ENCODE peak calls at places on chromosome 2, in five cellular contexts. P, L, V, R and O are unnamed samples.

GRCh38 chr2:131557558-131558321 is 30.1 kb downstream of the CCDC74A start:
- DNase-seq in R (no peak), V (no peak), P (no peak), L (no peak), O (no peak)

GRCh38 chr2:27705851-27706622 is 42.3 kb downstream of the SLC4A1AP start:
- DNase-seq in V (peak), L (no peak), P (peak), R (peak), O (no peak)

GRCh38 chr2:169072163-169072925 is 3.0 kb downstream of the DHRS9 start:
- DNase-seq in R (no peak), P (no peak), V (peak), L (no peak), O (no peak)

GRCh38 chr2:152594792-152595191 is 122.5 kb downstream of the PRPF40A start:
- DNase-seq in L (no peak), V (no peak), R (no peak), P (peak), O (no peak)

GRCh38 chr2:241944821-241945220 is 75.3 kb downstream of the RTP5 start:
- DNase-seq in P (no peak), L (no peak), V (no peak), R (no peak), O (no peak)

GRCh38 chr2:61478086-61478485 is 7.2 kb upstream of the USP34 start:
- DNase-seq in L (no peak), R (no peak), V (no peak), P (no peak), O (no peak)

GRCh38 chr2:26076001-26076587 is 42.2 kb downstream of the RAB10 start:
- DNase-seq in P (no peak), L (no peak), R (no peak), V (no peak), O (no peak)

GRCh38 chr2:636151-636621 is 41.0 kb downstream of the TMEM18 start:
- DNase-seq in R (no peak), P (no peak), L (no peak), V (no peak), O (no peak)

GRCh38 chr2:235940330-235940729 is 227.9 kb downstream of the GBX2 start:
- DNase-seq in V (peak), R (no peak), P (peak), L (no peak), O (no peak)

GRCh38 chr2:38191516-38191915 is 115.6 kb upstream of the CYP1B1 start:
- DNase-seq in L (no peak), P (no peak), V (no peak), R (no peak), O (no peak)

GRCh38 chr2:239150125-239151011 is 250.5 kb downstream of the HDAC4 start:
- DNase-seq in L (no peak), V (no peak), R (peak), P (no peak), O (no peak)

GRCh38 chr2:205408690-205409089 is 273.6 kb upstream of the NRP2 start:
- DNase-seq in P (peak), V (no peak), R (no peak), L (no peak), O (no peak)

GRCh38 chr2:150476213-150476740 is 11.2 kb downstream of the RND3 start:
- DNase-seq in V (no peak), L (no peak), R (no peak), P (no peak), O (no peak)

GRCh38 chr2:173441222-173441621 is 86.5 kb downstream of the CDCA7 start:
- DNase-seq in R (no peak), L (no peak), P (peak), V (no peak), O (no peak)

GRCh38 chr2:203498161-203498560 is 36.9 kb downstream of the RAPH1 start:
- DNase-seq in R (no peak), L (no peak), P (peak), V (no peak), O (no peak)

GRCh38 chr2:59584958-59585357 is 968.5 kb downstream of the BCL11A start:
- DNase-seq in R (no peak), V (peak), L (peak), P (no peak), O (no peak)

GRCh38 chr2:124894199-124894598 is 869.1 kb downstream of the CNTNAP5 start:
- DNase-seq in V (no peak), P (no peak), L (no peak), R (no peak), O (no peak)

GRCh38 chr2:101873543-101873942 is 118.2 kb upstream of the IL1R2 start:
- DNase-seq in L (no peak), R (no peak), P (no peak), V (peak), O (peak)

GRCh38 chr2:215772634-215773563 is 240.5 kb downstream of the MREG start:
- DNase-seq in P (peak), R (no peak), V (peak), L (no peak), O (no peak)

GRCh38 chr2:174833737-174834136 is 69.5 kb upstream of the CHRNA1 start:
- DNase-seq in L (no peak), V (no peak), R (no peak), P (no peak), O (no peak)

GRCh38 chr2:106801256-106801655 is 84.7 kb downstream of the ST6GAL2 start:
- DNase-seq in P (no peak), R (no peak), L (no peak), V (no peak), O (no peak)

GRCh38 chr2:230680463-230681195 is 32.0 kb upstream of the CAB39 start:
- DNase-seq in L (no peak), V (no peak), R (no peak), P (no peak), O (no peak)

GRCh38 chr2:128500136-128500800 is 181.6 kb upstream of the HS6ST1 start:
- DNase-seq in R (no peak), L (no peak), V (no peak), P (no peak), O (no peak)

GRCh38 chr2:23432531-23432930 is 47.6 kb downstream of the KLHL29 start:
- DNase-seq in L (no peak), R (no peak), V (no peak), P (no peak), O (no peak)

GRCh38 chr2:14960686-14961324 is 328.3 kb downstream of the LRATD1 start:
- DNase-seq in L (no peak), R (no peak), V (no peak), P (no peak), O (no peak)
- TF ChIP-seq CTCF in L (no peak), R (no peak), V (no peak), P (no peak), O (no peak)

GRCh38 chr2:18404708-18405107 is 155.7 kb downstream of the RDH14 start:
- DNase-seq in R (no peak), L (no peak), V (peak), P (no peak), O (no peak)
- TF ChIP-seq CTCF in R (no peak), L (peak), V (peak), P (peak), O (no peak)

GRCh38 chr2:149167941-149168340 is 129.4 kb downstream of the LYPD6B start:
- DNase-seq in L (no peak), V (no peak), R (no peak), P (peak), O (no peak)
- TF ChIP-seq CTCF in L (no peak), V (no peak), R (no peak), P (no peak), O (no peak)

GRCh38 chr2:68767031-68767961 is 32.7 kb downstream of the ARHGAP25 start:
- DNase-seq in L (no peak), R (no peak), P (no peak), V (peak), O (no peak)

GRCh38 chr2:68764041-68764780 is 29.6 kb downstream of the ARHGAP25 start:
- DNase-seq in P (no peak), L (no peak), V (no peak), R (no peak), O (no peak)

GRCh38 chr2:68764781-68765385 is 30.3 kb downstream of the ARHGAP25 start:
- DNase-seq in R (no peak), V (no peak), P (peak), L (no peak), O (no peak)

GRCh38 chr2:68766378-68766845 is 31.8 kb downstream of the ARHGAP25 start:
- DNase-seq in L (no peak), V (peak), P (peak), R (peak), O (no peak)

DNA sequence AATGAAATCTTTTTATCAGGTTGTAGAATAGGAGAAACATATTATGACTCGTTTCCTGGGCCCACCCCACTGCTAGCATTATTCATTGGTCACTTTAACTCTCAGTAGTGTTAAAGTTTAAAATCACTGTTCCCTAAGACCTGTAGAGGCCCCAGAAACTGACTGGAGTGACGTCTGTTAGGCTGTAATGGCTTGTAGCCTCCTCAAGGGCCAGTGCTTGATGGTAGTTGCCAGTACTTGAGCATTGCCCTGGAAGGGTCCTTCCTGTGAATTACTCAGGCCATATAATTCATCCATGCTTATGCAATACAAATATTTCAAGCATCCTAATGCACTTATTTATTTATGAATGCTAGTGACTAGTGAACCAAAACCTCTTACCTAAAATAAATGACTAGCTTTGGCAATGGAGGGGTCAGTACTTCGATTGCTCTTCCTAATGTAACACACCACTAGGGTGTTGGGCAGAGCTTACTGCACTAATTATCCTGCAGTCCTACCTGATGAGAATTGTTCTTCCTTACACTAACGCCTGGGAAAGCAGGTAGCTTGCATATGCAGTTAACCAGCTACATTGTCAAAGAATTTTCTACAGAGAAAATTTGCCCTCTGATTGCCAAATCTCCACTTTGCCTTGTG is 31.2 kb downstream of the ARHGAP25 start:
- DNase-seq in L (no peak), P (peak), V (peak), R (no peak), O (no peak)
- TF ChIP-seq CTCF in L (no peak), P (peak), V (no peak), R (no peak), O (no peak)

GRCh38 chr2:119184512-119184911 is 26.0 kb upstream of the C1QL2 start:
- DNase-seq in R (no peak), L (no peak), V (no peak), P (no peak), O (no peak)
- TF ChIP-seq CTCF in R (no peak), L (no peak), V (no peak), P (no peak), O (no peak)

GRCh38 chr2:172342056-172342455 is 85.3 kb upstream of the ITGA6 start:
- DNase-seq in L (no peak), P (no peak), V (no peak), R (peak), O (no peak)

GRCh38 chr2:172340394-172340793 is 87.0 kb upstream of the ITGA6 start:
- DNase-seq in R (no peak), V (no peak), P (no peak), L (no peak), O (no peak)

GRCh38 chr2:172342611-172343010 is 84.8 kb upstream of the ITGA6 start:
- DNase-seq in V (no peak), L (no peak), R (no peak), P (no peak), O (no peak)

GRCh38 chr2:172336681-172337080 is 90.7 kb upstream of the ITGA6 start:
- DNase-seq in L (no peak), P (no peak), R (no peak), V (no peak), O (no peak)

DNA sequence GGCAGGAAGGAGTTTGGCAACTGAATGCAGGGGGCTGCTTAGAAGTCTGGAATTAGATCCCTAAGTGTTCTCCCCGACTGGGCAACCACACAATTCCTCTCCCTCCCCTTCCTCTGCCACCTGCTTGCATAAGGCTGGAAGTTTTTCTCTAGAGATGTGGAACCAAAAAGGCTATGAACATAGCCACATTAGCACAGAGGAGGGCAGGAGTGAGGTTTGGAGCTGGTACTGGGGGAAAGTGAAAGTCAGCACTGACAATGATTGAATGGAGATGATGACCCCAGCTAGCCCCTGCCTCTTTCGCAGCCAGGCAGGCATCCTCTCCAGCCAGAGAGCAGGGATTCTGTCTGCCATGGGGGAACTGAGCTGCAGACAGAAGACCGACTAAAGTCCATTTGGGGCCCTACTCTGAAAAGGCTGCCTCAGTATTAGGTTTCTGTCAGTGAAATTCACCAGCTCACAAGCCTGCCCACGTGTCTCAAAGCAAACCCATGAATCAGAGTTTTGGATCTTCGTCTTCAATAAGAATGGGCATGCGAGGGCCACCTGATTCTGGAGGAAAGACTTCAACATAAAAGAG is 87.9 kb upstream of the ITGA6 start:
- DNase-seq in V (no peak), R (peak), L (no peak), P (no peak), O (no peak)
- TF ChIP-seq CTCF in V (no peak), R (no peak), L (no peak), P (no peak), O (no peak)

GRCh38 chr2:219253753-219254589 is at the start of gene TUBA4A:
- DNase-seq in P (peak), L (no peak), V (peak), R (peak), O (peak)
- TF ChIP-seq CTCF in P (no peak), L (no peak), V (no peak), R (no peak), O (no peak)

GRCh38 chr2:99653433-99653832 is 163.6 kb upstream of the REV1 start:
- DNase-seq in R (no peak), V (no peak), P (no peak), L (no peak), O (no peak)
- TF ChIP-seq CTCF in R (no peak), V (no peak), P (no peak), L (no peak), O (no peak)

DNA sequence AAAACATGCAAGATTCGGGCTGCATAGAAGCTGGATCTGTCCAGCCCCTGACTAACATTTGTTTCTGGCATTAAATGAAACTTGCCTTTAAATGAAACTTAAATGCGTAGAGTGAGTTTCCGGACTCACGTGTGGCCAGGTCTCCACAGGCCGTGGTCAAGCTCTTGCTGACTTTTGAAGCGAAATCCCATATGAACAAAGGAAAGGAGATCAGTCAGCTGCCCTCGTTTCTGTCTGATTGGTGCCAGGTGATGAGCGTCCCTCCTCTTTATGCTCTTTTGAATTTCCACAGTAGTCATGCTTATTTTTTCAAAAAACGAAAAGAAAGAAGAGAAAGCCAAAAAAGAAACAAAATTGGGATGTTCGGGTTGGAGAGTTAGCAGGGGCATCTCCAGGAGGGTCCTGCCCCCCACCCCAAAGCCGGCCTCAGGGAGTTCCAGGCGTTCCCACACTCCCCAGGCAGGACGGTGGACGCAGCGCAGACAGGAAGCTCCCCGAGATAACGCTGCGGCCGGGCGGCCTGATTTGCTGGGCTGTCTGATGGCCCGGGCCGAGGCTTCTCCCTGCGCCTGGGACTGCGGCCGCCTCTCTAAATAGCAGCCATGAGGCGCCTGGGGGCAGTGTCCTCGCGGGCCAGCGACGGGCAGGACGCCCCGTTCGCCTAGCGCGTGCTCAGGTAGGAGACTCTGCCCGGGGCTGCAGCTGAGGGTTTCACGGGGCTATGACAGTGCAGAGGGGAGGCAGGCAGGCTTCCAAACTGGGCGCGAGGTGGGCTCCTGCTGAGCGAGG is at the start of gene COLEC11:
- DNase-seq in V (peak), P (peak), R (peak), L (no peak), O (no peak)
- TF ChIP-seq CTCF in V (peak), P (peak), R (no peak), L (no peak), O (no peak)